ENCODE peak calls at places on chromosome 14, in eight cellular contexts. B, S, C, U, Y, D, P and N are unnamed samples.

GRCh38 chr14:72893636-72894322 is at the start of gene DPF3:
- DNase-seq in Y (peak; percentile 95), P (peak; percentile 94), D (peak; percentile 92), B (peak; percentile 80), U (peak; percentile 97), C (peak; percentile 96), S (peak; percentile 91), N (peak; percentile 99)

GRCh38 chr14:95577875-95578274 is 43.0 kb downstream of the GLRX5 start:
- DNase-seq in U (no peak), Y (no peak), B (no peak), P (no peak), C (no peak), D (no peak), S (no peak), N (no peak)

GRCh38 chr14:65237956-65238355 is 135.6 kb upstream of the MAX start:
- DNase-seq in C (peak; percentile 72), S (no peak), D (no peak), B (no peak), Y (peak; percentile 35), P (no peak), U (peak; percentile 36), N (no peak)

GRCh38 chr14:22487941-22488340 is 101.1 kb downstream of the DAD1 start:
- DNase-seq in C (no peak), P (no peak), S (no peak), B (no peak), U (no peak), Y (no peak), D (no peak), N (no peak)

GRCh38 chr14:64800000-64800399 is 79.7 kb downstream of the SPTB start:
- DNase-seq in S (no peak), B (no peak), Y (peak; percentile 36), D (no peak), C (peak; percentile 48), P (peak; percentile 36), U (peak; percentile 41), N (peak; percentile 79)

GRCh38 chr14:58796636-58797429 is 159.1 kb downstream of the DACT1 start:
- DNase-seq in P (peak; percentile 38), Y (no peak), D (no peak), S (no peak), B (no peak), C (no peak), U (no peak), N (peak; percentile 68)

GRCh38 chr14:99503848-99504453 is 22.7 kb downstream of the CCNK start:
- DNase-seq in C (no peak), Y (no peak), B (no peak), U (no peak), D (no peak), P (no peak), S (no peak), N (no peak)

GRCh38 chr14:95137804-95138167 is 19.5 kb downstream of the DICER1 start:
- DNase-seq in U (peak; percentile 36), B (no peak), Y (no peak), D (no peak), S (no peak), C (peak; percentile 19), P (no peak), N (no peak)

GRCh38 chr14:21308132-21308478 is 28.2 kb downstream of the RPGRIP1 start:
- DNase-seq in Y (no peak), S (no peak), B (no peak), D (no peak), U (no peak), C (no peak), P (no peak), N (no peak)

GRCh38 chr14:64089920-64090319 is 204.3 kb downstream of the ESR2 start:
- DNase-seq in B (peak; percentile 7), D (no peak), P (no peak), C (no peak), S (no peak), Y (peak; percentile 11), U (no peak), N (peak; percentile 67)

GRCh38 chr14:103908580-103908979 is 19.7 kb upstream of the TDRD9 start:
- DNase-seq in D (peak; percentile 38), Y (no peak), P (no peak), B (no peak), C (no peak), U (no peak), S (no peak), N (no peak)

GRCh38 chr14:103910262-103910935 is 17.9 kb upstream of the TDRD9 start:
- DNase-seq in C (peak; percentile 89), U (peak; percentile 94), D (peak; percentile 71), B (peak; percentile 76), S (peak; percentile 7), Y (peak; percentile 85), P (peak; percentile 95), N (peak; percentile 97)

GRCh38 chr14:103909531-103910261 is 18.6 kb upstream of the TDRD9 start:
- DNase-seq in C (no peak), Y (no peak), D (no peak), B (no peak), U (no peak), P (no peak), S (no peak), N (no peak)

GRCh38 chr14:103904493-103905107 is 23.7 kb upstream of the TDRD9 start:
- DNase-seq in B (no peak), Y (no peak), S (no peak), P (no peak), D (no peak), C (no peak), U (no peak), N (no peak)

DNA sequence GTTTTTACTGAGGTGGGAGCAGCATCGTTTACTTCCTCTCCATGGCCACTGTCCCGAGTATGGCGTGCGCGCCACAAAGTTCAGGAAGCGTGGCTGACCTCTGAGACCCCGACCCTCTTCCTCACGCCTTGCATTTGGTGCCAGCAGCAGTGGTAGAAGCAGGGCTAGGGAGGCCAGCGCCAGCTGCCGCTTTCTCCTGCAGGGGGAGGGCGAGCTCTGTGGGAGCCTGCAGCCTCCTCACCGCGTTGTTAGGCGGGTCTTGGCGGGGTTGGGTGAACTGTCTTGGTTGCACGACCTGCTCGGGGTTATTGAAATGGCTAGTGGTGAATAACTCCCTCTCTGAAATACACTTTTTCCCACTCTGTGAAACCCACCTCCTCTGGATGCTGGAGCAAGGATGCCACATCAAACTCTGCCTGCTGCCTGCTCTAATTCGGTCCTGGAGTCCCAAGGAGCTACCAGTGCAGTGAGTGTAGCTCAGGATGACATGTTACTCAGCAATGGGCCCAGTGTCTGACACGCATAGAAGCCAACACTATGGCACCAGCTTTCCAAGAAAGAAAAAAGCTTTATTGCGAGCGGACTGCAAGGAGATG is 22.3 kb upstream of the TDRD9 start:
- DNase-seq in B (peak; percentile 19), C (no peak), U (no peak), P (no peak), S (no peak), Y (no peak), D (peak; percentile 28), N (peak; percentile 86)
- TF ChIP-seq CTCF in B (peak; percentile 73), C (peak; percentile 26), U (no peak), P (no peak), S (peak; percentile 37), Y (peak; percentile 21), D (peak; percentile 20), N (peak; percentile 63)

GRCh38 chr14:68981124-68981523 is 2.0 kb upstream of the ACTN1 start:
- DNase-seq in S (no peak), Y (no peak), P (no peak), U (no peak), B (no peak), C (no peak), D (no peak), N (no peak)

GRCh38 chr14:68984686-68985085 is 5.6 kb upstream of the ACTN1 start:
- DNase-seq in C (no peak), Y (no peak), P (no peak), B (no peak), S (no peak), U (no peak), D (no peak), N (no peak)

GRCh38 chr14:68982581-68982980 is 3.5 kb upstream of the ACTN1 start:
- DNase-seq in P (no peak), S (no peak), C (peak; percentile 57), Y (peak; percentile 39), B (no peak), D (no peak), U (no peak), N (no peak)

GRCh38 chr14:68981539-68981976 is 2.5 kb upstream of the ACTN1 start:
- DNase-seq in C (peak; percentile 85), Y (peak; percentile 92), D (no peak), B (no peak), U (no peak), S (no peak), P (no peak), N (no peak)

DNA sequence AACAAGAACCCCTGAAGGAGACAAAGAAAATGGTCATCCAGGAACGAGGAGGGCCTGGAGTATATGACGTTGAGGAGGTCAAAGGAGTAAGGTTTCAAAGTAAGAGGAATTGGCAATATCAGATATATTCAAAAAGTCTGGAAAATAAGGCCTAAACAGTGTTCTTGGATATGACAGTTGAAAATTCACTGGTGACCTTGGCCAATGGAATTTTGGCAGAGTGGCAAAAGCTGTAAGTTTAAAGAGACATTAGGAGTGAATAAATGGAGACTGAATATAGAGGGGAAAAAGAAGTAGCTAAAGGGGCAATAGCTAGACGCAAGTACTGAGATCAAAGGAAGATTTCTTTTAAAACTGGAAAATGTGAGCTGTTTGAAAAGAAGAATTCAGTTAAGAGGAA is 4.1 kb upstream of the ACTN1 start:
- DNase-seq in P (no peak), Y (no peak), D (no peak), C (no peak), S (no peak), B (no peak), U (no peak), N (no peak)
- H3K4me3 ChIP-seq in P (no peak overlapping the region), Y (no peak overlapping the region), D (no peak overlapping the region), C (no peak overlapping the region), S (no peak overlapping the region), B (no peak overlapping the region), U (no peak overlapping the region), N (no peak overlapping the region)

GRCh38 chr14:105420141-105420975 is 731 bp downstream of the MTA1 start:
- DNase-seq in D (no peak), S (no peak), Y (no peak), P (no peak), C (no peak), U (no peak), B (no peak), N (no peak)

GRCh38 chr14:105419305-105420091 is at the start of gene MTA1:
- DNase-seq in B (no peak), U (peak; percentile 56), C (peak; percentile 44), P (peak; percentile 54), S (no peak), Y (peak; percentile 15), D (peak; percentile 38), N (no peak)

GRCh38 chr14:105421723-105422615 is 2.3 kb downstream of the MTA1 start:
- DNase-seq in D (no peak), P (no peak), S (no peak), B (no peak), Y (no peak), C (no peak), U (no peak), N (no peak)

GRCh38 chr14:105422695-105423487 is 3.3 kb downstream of the MTA1 start:
- DNase-seq in B (no peak), P (no peak), C (no peak), U (no peak), Y (no peak), S (no peak), D (no peak), N (no peak)

GRCh38 chr14:105420976-105421674 is 1.5 kb downstream of the MTA1 start:
- DNase-seq in B (no peak), U (no peak), S (no peak), D (no peak), Y (no peak), C (no peak), P (no peak), N (no peak)
- H3K27ac ChIP-seq in B (peak overlapping the region; percentile 77), U (peak overlapping the region; percentile 10), S (peak overlapping the region; percentile 31), D (peak overlapping the region; percentile 27), Y (peak overlapping the region; percentile 1), C (peak overlapping the region; percentile 81), P (peak overlapping the region; percentile 3), N (peak overlapping the region; percentile 17)

GRCh38 chr14:23566782-23567185 is 807 bp downstream of the AP1G2 start:
- DNase-seq in P (peak; percentile 55), C (peak; percentile 45), B (no peak), U (peak; percentile 85), S (no peak), Y (no peak), D (no peak), N (no peak)
- TF ChIP-seq CTCF in P (no peak), C (peak; percentile 35), B (peak; percentile 11), U (no peak), S (peak; percentile 18), Y (peak; percentile 18), D (no peak), N (peak; percentile 48)